ENCODE peak calls at places on chromosomes 12 and 14, in nine cellular contexts. One of them, this sample, is unnamed.

GRCh38 chr12:57893460-57894353 is 47.2 kb upstream of the CTDSP2 start:
- DNase-seq in adrenal gland: peak
- DNase-seq in CD8-positive, alpha-beta T cell: no peak
- DNase-seq in SK-N-SH: peak
- DNase-seq in CD4-positive, alpha-beta memory T cell: no peak
- DNase-seq in left cardiac atrium: peak
- DNase-seq in GM06990: no peak
- DNase-seq in foreskin fibroblast: peak
- DNase-seq in AG09319: peak
- DNase-seq in this sample: peak

GRCh38 chr12:20320552-20320951 is 47.8 kb upstream of the PDE3A start:
- DNase-seq in adrenal gland: no peak
- DNase-seq in CD8-positive, alpha-beta T cell: no peak
- DNase-seq in SK-N-SH: peak
- DNase-seq in CD4-positive, alpha-beta memory T cell: no peak
- DNase-seq in left cardiac atrium: no peak
- DNase-seq in GM06990: no peak
- DNase-seq in foreskin fibroblast: no peak
- DNase-seq in AG09319: no peak
- DNase-seq in this sample: no peak

GRCh38 chr12:645563-646071 is 17.6 kb downstream of the NINJ2 start:
- DNase-seq in adrenal gland: peak
- DNase-seq in CD8-positive, alpha-beta T cell: no peak
- DNase-seq in SK-N-SH: no peak
- DNase-seq in CD4-positive, alpha-beta memory T cell: no peak
- DNase-seq in left cardiac atrium: peak
- DNase-seq in GM06990: no peak
- DNase-seq in foreskin fibroblast: peak
- DNase-seq in AG09319: no peak
- DNase-seq in this sample: no peak

GRCh38 chr14:64879635-64880381 is at the start of gene SPTB:
- DNase-seq in adrenal gland: peak
- DNase-seq in CD8-positive, alpha-beta T cell: peak
- DNase-seq in SK-N-SH: peak
- DNase-seq in CD4-positive, alpha-beta memory T cell: peak
- DNase-seq in left cardiac atrium: peak
- DNase-seq in GM06990: peak
- DNase-seq in foreskin fibroblast: peak
- DNase-seq in AG09319: no peak
- DNase-seq in this sample: peak

GRCh38 chr12:131640436-131640969 is 70.4 kb upstream of the SFSWAP start:
- DNase-seq in adrenal gland: no peak
- DNase-seq in CD8-positive, alpha-beta T cell: no peak
- DNase-seq in SK-N-SH: peak
- DNase-seq in CD4-positive, alpha-beta memory T cell: no peak
- DNase-seq in left cardiac atrium: no peak
- DNase-seq in GM06990: no peak
- DNase-seq in foreskin fibroblast: no peak
- DNase-seq in AG09319: no peak
- DNase-seq in this sample: no peak

GRCh38 chr12:132430838-132431826 is 58.8 kb upstream of the FBRSL1 start:
- DNase-seq in adrenal gland: no peak
- DNase-seq in CD8-positive, alpha-beta T cell: no peak
- DNase-seq in SK-N-SH: no peak
- DNase-seq in CD4-positive, alpha-beta memory T cell: no peak
- DNase-seq in left cardiac atrium: no peak
- DNase-seq in GM06990: no peak
- DNase-seq in foreskin fibroblast: no peak
- DNase-seq in AG09319: no peak
- DNase-seq in this sample: no peak

GRCh38 chr12:17438141-17438540 is 651.9 kb downstream of the RERGL start:
- DNase-seq in adrenal gland: no peak
- DNase-seq in CD8-positive, alpha-beta T cell: no peak
- DNase-seq in SK-N-SH: no peak
- DNase-seq in CD4-positive, alpha-beta memory T cell: no peak
- DNase-seq in left cardiac atrium: no peak
- DNase-seq in GM06990: no peak
- DNase-seq in foreskin fibroblast: no peak
- DNase-seq in AG09319: no peak
- DNase-seq in this sample: no peak

GRCh38 chr12:89708793-89709156 is at the start of gene ATP2B1:
- DNase-seq in adrenal gland: peak
- DNase-seq in CD8-positive, alpha-beta T cell: peak
- DNase-seq in SK-N-SH: peak
- DNase-seq in CD4-positive, alpha-beta memory T cell: peak
- DNase-seq in left cardiac atrium: peak
- DNase-seq in GM06990: peak
- DNase-seq in foreskin fibroblast: peak
- DNase-seq in AG09319: peak
- DNase-seq in this sample: peak

GRCh38 chr14:77140343-77140936 is 1.2 kb downstream of the ZDHHC22 start:
- DNase-seq in adrenal gland: no peak
- DNase-seq in CD8-positive, alpha-beta T cell: no peak
- DNase-seq in SK-N-SH: no peak
- DNase-seq in CD4-positive, alpha-beta memory T cell: no peak
- DNase-seq in left cardiac atrium: no peak
- DNase-seq in GM06990: no peak
- DNase-seq in foreskin fibroblast: peak
- DNase-seq in AG09319: no peak
- DNase-seq in this sample: peak

GRCh38 chr14:104422301-104423223 is 157.0 kb upstream of the C14orf180 start:
- DNase-seq in adrenal gland: no peak
- DNase-seq in CD8-positive, alpha-beta T cell: no peak
- DNase-seq in SK-N-SH: peak
- DNase-seq in CD4-positive, alpha-beta memory T cell: no peak
- DNase-seq in left cardiac atrium: no peak
- DNase-seq in GM06990: no peak
- DNase-seq in foreskin fibroblast: no peak
- DNase-seq in AG09319: no peak
- DNase-seq in this sample: no peak

GRCh38 chr12:9925746-9926393 is 6.3 kb downstream of the CLEC2A start:
- DNase-seq in adrenal gland: peak
- DNase-seq in CD8-positive, alpha-beta T cell: no peak
- DNase-seq in SK-N-SH: peak
- DNase-seq in CD4-positive, alpha-beta memory T cell: peak
- DNase-seq in left cardiac atrium: no peak
- DNase-seq in GM06990: no peak
- DNase-seq in foreskin fibroblast: peak
- DNase-seq in AG09319: no peak
- DNase-seq in this sample: peak

GRCh38 chr12:2179953-2180736 is 127.4 kb downstream of the CACNA1C start:
- DNase-seq in adrenal gland: peak
- DNase-seq in CD8-positive, alpha-beta T cell: no peak
- DNase-seq in SK-N-SH: no peak
- DNase-seq in CD4-positive, alpha-beta memory T cell: no peak
- DNase-seq in left cardiac atrium: peak
- DNase-seq in GM06990: no peak
- DNase-seq in foreskin fibroblast: peak
- DNase-seq in AG09319: peak
- DNase-seq in this sample: no peak

GRCh38 chr14:72894623-72895378 is 900 bp upstream of the DPF3 start:
- DNase-seq in adrenal gland: peak
- DNase-seq in CD8-positive, alpha-beta T cell: no peak
- DNase-seq in SK-N-SH: peak
- DNase-seq in CD4-positive, alpha-beta memory T cell: peak
- DNase-seq in left cardiac atrium: peak
- DNase-seq in GM06990: peak
- DNase-seq in foreskin fibroblast: peak
- DNase-seq in AG09319: no peak
- DNase-seq in this sample: peak

GRCh38 chr12:115451151-115451784 is 767.3 kb upstream of the TBX3 start:
- DNase-seq in adrenal gland: no peak
- DNase-seq in CD8-positive, alpha-beta T cell: no peak
- DNase-seq in SK-N-SH: peak
- DNase-seq in CD4-positive, alpha-beta memory T cell: no peak
- DNase-seq in left cardiac atrium: no peak
- DNase-seq in GM06990: no peak
- DNase-seq in foreskin fibroblast: no peak
- DNase-seq in AG09319: no peak
- DNase-seq in this sample: no peak

GRCh38 chr12:49019435-49020317 is 1.1 kb upstream of the PRKAG1 start:
- DNase-seq in adrenal gland: peak
- DNase-seq in CD8-positive, alpha-beta T cell: no peak
- DNase-seq in SK-N-SH: peak
- DNase-seq in CD4-positive, alpha-beta memory T cell: no peak
- DNase-seq in left cardiac atrium: no peak
- DNase-seq in GM06990: no peak
- DNase-seq in foreskin fibroblast: peak
- DNase-seq in AG09319: no peak
- DNase-seq in this sample: peak

GRCh38 chr12:96242597-96242996 is 48.4 kb downstream of the ELK3 start:
- DNase-seq in adrenal gland: peak
- DNase-seq in CD8-positive, alpha-beta T cell: no peak
- DNase-seq in SK-N-SH: no peak
- DNase-seq in CD4-positive, alpha-beta memory T cell: no peak
- DNase-seq in left cardiac atrium: peak
- DNase-seq in GM06990: no peak
- DNase-seq in foreskin fibroblast: no peak
- DNase-seq in AG09319: no peak
- DNase-seq in this sample: no peak

GRCh38 chr12:122081697-122082221 is 3.2 kb downstream of the MLXIP start:
- DNase-seq in adrenal gland: peak
- DNase-seq in CD8-positive, alpha-beta T cell: no peak
- DNase-seq in SK-N-SH: no peak
- DNase-seq in CD4-positive, alpha-beta memory T cell: peak
- DNase-seq in left cardiac atrium: peak
- DNase-seq in GM06990: peak
- DNase-seq in foreskin fibroblast: peak
- DNase-seq in AG09319: no peak
- DNase-seq in this sample: no peak

GRCh38 chr12:73863541-73863940 is 674.1 kb upstream of the ATXN7L3B start:
- DNase-seq in adrenal gland: no peak
- DNase-seq in CD8-positive, alpha-beta T cell: no peak
- DNase-seq in SK-N-SH: no peak
- DNase-seq in CD4-positive, alpha-beta memory T cell: no peak
- DNase-seq in left cardiac atrium: no peak
- DNase-seq in GM06990: no peak
- DNase-seq in foreskin fibroblast: peak
- DNase-seq in AG09319: no peak
- DNase-seq in this sample: no peak

GRCh38 chr12:11834104-11834812 is 184.8 kb downstream of the ETV6 start:
- DNase-seq in adrenal gland: no peak
- DNase-seq in CD8-positive, alpha-beta T cell: no peak
- DNase-seq in SK-N-SH: no peak
- DNase-seq in CD4-positive, alpha-beta memory T cell: no peak
- DNase-seq in left cardiac atrium: no peak
- DNase-seq in GM06990: peak
- DNase-seq in foreskin fibroblast: peak
- DNase-seq in AG09319: no peak
- DNase-seq in this sample: no peak

GRCh38 chr14:70183991-70184390 is 4.8 kb downstream of the SLC8A3 start:
- DNase-seq in adrenal gland: no peak
- DNase-seq in CD8-positive, alpha-beta T cell: no peak
- DNase-seq in SK-N-SH: no peak
- DNase-seq in CD4-positive, alpha-beta memory T cell: no peak
- DNase-seq in left cardiac atrium: no peak
- DNase-seq in GM06990: peak
- DNase-seq in foreskin fibroblast: no peak
- DNase-seq in AG09319: no peak
- DNase-seq in this sample: no peak

GRCh38 chr14:92922883-92923743 is at the start of gene CHGA:
- DNase-seq in adrenal gland: peak
- DNase-seq in CD8-positive, alpha-beta T cell: no peak
- DNase-seq in SK-N-SH: peak
- DNase-seq in CD4-positive, alpha-beta memory T cell: peak
- DNase-seq in left cardiac atrium: peak
- DNase-seq in GM06990: peak
- DNase-seq in foreskin fibroblast: peak
- DNase-seq in AG09319: no peak
- DNase-seq in this sample: peak

GRCh38 chr12:9349888-9350885 is 142.0 kb upstream of the PZP start:
- DNase-seq in adrenal gland: no peak
- DNase-seq in CD8-positive, alpha-beta T cell: no peak
- DNase-seq in SK-N-SH: no peak
- DNase-seq in CD4-positive, alpha-beta memory T cell: no peak
- DNase-seq in left cardiac atrium: no peak
- DNase-seq in GM06990: no peak
- DNase-seq in foreskin fibroblast: peak
- DNase-seq in AG09319: no peak
- DNase-seq in this sample: no peak

GRCh38 chr14:50222061-50222613 is 9.2 kb downstream of the SOS2 start:
- DNase-seq in adrenal gland: no peak
- DNase-seq in CD8-positive, alpha-beta T cell: no peak
- DNase-seq in SK-N-SH: no peak
- DNase-seq in CD4-positive, alpha-beta memory T cell: no peak
- DNase-seq in left cardiac atrium: no peak
- DNase-seq in GM06990: no peak
- DNase-seq in foreskin fibroblast: peak
- DNase-seq in AG09319: no peak
- DNase-seq in this sample: no peak

GRCh38 chr12:118357327-118358007 is 15.2 kb downstream of the TAOK3 start:
- DNase-seq in adrenal gland: peak
- DNase-seq in CD8-positive, alpha-beta T cell: no peak
- DNase-seq in SK-N-SH: peak
- DNase-seq in CD4-positive, alpha-beta memory T cell: peak
- DNase-seq in left cardiac atrium: no peak
- DNase-seq in GM06990: peak
- DNase-seq in foreskin fibroblast: peak
- DNase-seq in AG09319: no peak
- DNase-seq in this sample: peak

GRCh38 chr14:20332386-20332945 is 613 bp downstream of the CCNB1IP1 start:
- DNase-seq in adrenal gland: no peak
- DNase-seq in CD8-positive, alpha-beta T cell: no peak
- DNase-seq in SK-N-SH: peak
- DNase-seq in CD4-positive, alpha-beta memory T cell: no peak
- DNase-seq in left cardiac atrium: no peak
- DNase-seq in GM06990: no peak
- DNase-seq in foreskin fibroblast: peak
- DNase-seq in AG09319: no peak
- DNase-seq in this sample: no peak

This sample was measured in HEK293T.